ENCODE peak calls at places on chromosomes 16 and 17, in ten cellular contexts. One of them, this sample, is unnamed.

GRCh38 chr17:68516732-68517131 is 4.5 kb downstream of the PRKAR1A start:
- DNase-seq in fibroblast of pulmonary artery: no peak
- DNase-seq in stimulated activated naive CD8-positive, alpha-beta T cell treated with anti-CD3 and anti-CD28 coated beads, Interleukin-15, amount 100 ng/mL, for 72 hours: no peak
- DNase-seq in EL: no peak
- DNase-seq in A549: no peak
- DNase-seq in T-cell: no peak
- DNase-seq in AG09319: no peak
- DNase-seq in AG08396: no peak
- DNase-seq in stimulated activated CD4-positive, alpha-beta T cell treated with anti-CD3 and anti-CD28 coated beads, Interleukin-1b, Interleukin-23, amount 100 ng/mL, for 4 hours: no peak
- DNase-seq in Calu3: no peak
- DNase-seq in this sample: no peak

GRCh38 chr17:80397686-80398085 is 17.3 kb upstream of the ENDOV start:
- DNase-seq in EL: no peak
- DNase-seq in AG09319: no peak
- DNase-seq in stimulated activated CD4-positive, alpha-beta T cell treated with anti-CD3 and anti-CD28 coated beads, Interleukin-1b, Interleukin-23, amount 100 ng/mL, for 4 hours: no peak
- DNase-seq in Calu3: no peak
- DNase-seq in AG08396: no peak
- DNase-seq in A549: no peak
- DNase-seq in T-cell: no peak
- DNase-seq in fibroblast of pulmonary artery: no peak
- DNase-seq in stimulated activated naive CD8-positive, alpha-beta T cell treated with anti-CD3 and anti-CD28 coated beads, Interleukin-15, amount 100 ng/mL, for 72 hours: no peak
- DNase-seq in this sample: no peak

GRCh38 chr16:80084614-80085013 is 456.2 kb upstream of the DYNLRB2 start:
- DNase-seq in AG09319: no peak
- DNase-seq in Calu3: peak; percentile 21
- DNase-seq in A549: peak; percentile 75
- DNase-seq in stimulated activated naive CD8-positive, alpha-beta T cell treated with anti-CD3 and anti-CD28 coated beads, Interleukin-15, amount 100 ng/mL, for 72 hours: no peak
- DNase-seq in EL: peak; percentile 38
- DNase-seq in fibroblast of pulmonary artery: peak; percentile 29
- DNase-seq in T-cell: no peak
- DNase-seq in AG08396: peak; percentile 41
- DNase-seq in stimulated activated CD4-positive, alpha-beta T cell treated with anti-CD3 and anti-CD28 coated beads, Interleukin-1b, Interleukin-23, amount 100 ng/mL, for 4 hours: no peak
- DNase-seq in this sample: peak; percentile 54

GRCh38 chr17:41547378-41547841 is 19.3 kb upstream of the KRT19 start:
- DNase-seq in Calu3: peak; percentile 85
- DNase-seq in EL: no peak
- DNase-seq in fibroblast of pulmonary artery: peak; percentile 61
- DNase-seq in AG08396: no peak
- DNase-seq in T-cell: no peak
- DNase-seq in stimulated activated CD4-positive, alpha-beta T cell treated with anti-CD3 and anti-CD28 coated beads, Interleukin-1b, Interleukin-23, amount 100 ng/mL, for 4 hours: no peak
- DNase-seq in A549: no peak
- DNase-seq in AG09319: no peak
- DNase-seq in stimulated activated naive CD8-positive, alpha-beta T cell treated with anti-CD3 and anti-CD28 coated beads, Interleukin-15, amount 100 ng/mL, for 72 hours: peak; percentile 13
- DNase-seq in this sample: no peak

GRCh38 chr17:8116779-8117178 is 1.5 kb downstream of the ALOXE3 start:
- DNase-seq in fibroblast of pulmonary artery: no peak
- DNase-seq in stimulated activated naive CD8-positive, alpha-beta T cell treated with anti-CD3 and anti-CD28 coated beads, Interleukin-15, amount 100 ng/mL, for 72 hours: no peak
- DNase-seq in AG08396: no peak
- DNase-seq in A549: no peak
- DNase-seq in EL: no peak
- DNase-seq in AG09319: no peak
- DNase-seq in T-cell: no peak
- DNase-seq in Calu3: no peak
- DNase-seq in stimulated activated CD4-positive, alpha-beta T cell treated with anti-CD3 and anti-CD28 coated beads, Interleukin-1b, Interleukin-23, amount 100 ng/mL, for 4 hours: no peak
- DNase-seq in this sample: no peak

GRCh38 chr17:76139801-76140660 is 1.0 kb downstream of the FOXJ1 start:
- DNase-seq in T-cell: peak; percentile 57
- DNase-seq in EL: no peak
- DNase-seq in AG09319: no peak
- DNase-seq in AG08396: no peak
- DNase-seq in fibroblast of pulmonary artery: no peak
- DNase-seq in stimulated activated CD4-positive, alpha-beta T cell treated with anti-CD3 and anti-CD28 coated beads, Interleukin-1b, Interleukin-23, amount 100 ng/mL, for 4 hours: peak; percentile 36
- DNase-seq in A549: no peak
- DNase-seq in stimulated activated naive CD8-positive, alpha-beta T cell treated with anti-CD3 and anti-CD28 coated beads, Interleukin-15, amount 100 ng/mL, for 72 hours: peak; percentile 76
- DNase-seq in Calu3: no peak
- DNase-seq in this sample: peak; percentile 87

GRCh38 chr17:40307691-40308289 is 1.2 kb upstream of the RARA start:
- DNase-seq in A549: no peak
- DNase-seq in AG08396: no peak
- DNase-seq in EL: no peak
- DNase-seq in Calu3: peak; percentile 32
- DNase-seq in stimulated activated CD4-positive, alpha-beta T cell treated with anti-CD3 and anti-CD28 coated beads, Interleukin-1b, Interleukin-23, amount 100 ng/mL, for 4 hours: no peak
- DNase-seq in stimulated activated naive CD8-positive, alpha-beta T cell treated with anti-CD3 and anti-CD28 coated beads, Interleukin-15, amount 100 ng/mL, for 72 hours: no peak
- DNase-seq in AG09319: no peak
- DNase-seq in fibroblast of pulmonary artery: peak; percentile 51
- DNase-seq in T-cell: no peak
- DNase-seq in this sample: peak; percentile 26

GRCh38 chr16:30985401-30986128 is 558 bp downstream of the HSD3B7 start:
- DNase-seq in T-cell: no peak
- DNase-seq in Calu3: peak; percentile 91
- DNase-seq in A549: peak; percentile 65
- DNase-seq in stimulated activated CD4-positive, alpha-beta T cell treated with anti-CD3 and anti-CD28 coated beads, Interleukin-1b, Interleukin-23, amount 100 ng/mL, for 4 hours: no peak
- DNase-seq in AG09319: no peak
- DNase-seq in stimulated activated naive CD8-positive, alpha-beta T cell treated with anti-CD3 and anti-CD28 coated beads, Interleukin-15, amount 100 ng/mL, for 72 hours: no peak
- DNase-seq in fibroblast of pulmonary artery: no peak
- DNase-seq in EL: peak; percentile 33
- DNase-seq in AG08396: peak; percentile 60
- DNase-seq in this sample: no peak

GRCh38 chr16:85750827-85751641 is at the start of gene C16orf74:
- DNase-seq in EL: peak; percentile 72
- DNase-seq in T-cell: no peak
- DNase-seq in stimulated activated naive CD8-positive, alpha-beta T cell treated with anti-CD3 and anti-CD28 coated beads, Interleukin-15, amount 100 ng/mL, for 72 hours: no peak
- DNase-seq in AG08396: peak; percentile 94
- DNase-seq in fibroblast of pulmonary artery: peak; percentile 52
- DNase-seq in Calu3: peak; percentile 51
- DNase-seq in A549: peak; percentile 32
- DNase-seq in AG09319: no peak
- DNase-seq in stimulated activated CD4-positive, alpha-beta T cell treated with anti-CD3 and anti-CD28 coated beads, Interleukin-1b, Interleukin-23, amount 100 ng/mL, for 4 hours: peak; percentile 15
- DNase-seq in this sample: peak; percentile 99

GRCh38 chr16:24848065-24848464 is 2.3 kb downstream of the SLC5A11 start:
- DNase-seq in fibroblast of pulmonary artery: peak; percentile 75
- DNase-seq in EL: peak; percentile 77
- DNase-seq in A549: no peak
- DNase-seq in T-cell: no peak
- DNase-seq in AG08396: peak; percentile 45
- DNase-seq in Calu3: peak; percentile 65
- DNase-seq in stimulated activated CD4-positive, alpha-beta T cell treated with anti-CD3 and anti-CD28 coated beads, Interleukin-1b, Interleukin-23, amount 100 ng/mL, for 4 hours: no peak
- DNase-seq in stimulated activated naive CD8-positive, alpha-beta T cell treated with anti-CD3 and anti-CD28 coated beads, Interleukin-15, amount 100 ng/mL, for 72 hours: no peak
- DNase-seq in AG09319: no peak
- DNase-seq in this sample: peak; percentile 69

GRCh38 chr17:14882131-14882530 is 383.0 kb downstream of the PMP22 start:
- DNase-seq in AG09319: peak; percentile 67
- DNase-seq in EL: peak; percentile 23
- DNase-seq in stimulated activated naive CD8-positive, alpha-beta T cell treated with anti-CD3 and anti-CD28 coated beads, Interleukin-15, amount 100 ng/mL, for 72 hours: no peak
- DNase-seq in AG08396: no peak
- DNase-seq in A549: no peak
- DNase-seq in Calu3: no peak
- DNase-seq in T-cell: no peak
- DNase-seq in fibroblast of pulmonary artery: no peak
- DNase-seq in stimulated activated CD4-positive, alpha-beta T cell treated with anti-CD3 and anti-CD28 coated beads, Interleukin-1b, Interleukin-23, amount 100 ng/mL, for 4 hours: no peak
- DNase-seq in this sample: no peak

GRCh38 chr17:64614266-64615011 is 47.7 kb downstream of the SMURF2 start:
- DNase-seq in T-cell: no peak
- DNase-seq in EL: no peak
- DNase-seq in A549: no peak
- DNase-seq in AG09319: no peak
- DNase-seq in stimulated activated CD4-positive, alpha-beta T cell treated with anti-CD3 and anti-CD28 coated beads, Interleukin-1b, Interleukin-23, amount 100 ng/mL, for 4 hours: no peak
- DNase-seq in Calu3: no peak
- DNase-seq in stimulated activated naive CD8-positive, alpha-beta T cell treated with anti-CD3 and anti-CD28 coated beads, Interleukin-15, amount 100 ng/mL, for 72 hours: no peak
- DNase-seq in AG08396: no peak
- DNase-seq in fibroblast of pulmonary artery: no peak
- DNase-seq in this sample: no peak

GRCh38 chr17:43832168-43832975 is 574 bp downstream of the MPP3 start:
- DNase-seq in AG08396: peak; percentile 93
- DNase-seq in stimulated activated CD4-positive, alpha-beta T cell treated with anti-CD3 and anti-CD28 coated beads, Interleukin-1b, Interleukin-23, amount 100 ng/mL, for 4 hours: peak; percentile 22
- DNase-seq in T-cell: no peak
- DNase-seq in AG09319: peak; percentile 14
- DNase-seq in Calu3: peak; percentile 71
- DNase-seq in stimulated activated naive CD8-positive, alpha-beta T cell treated with anti-CD3 and anti-CD28 coated beads, Interleukin-15, amount 100 ng/mL, for 72 hours: no peak
- DNase-seq in fibroblast of pulmonary artery: peak; percentile 49
- DNase-seq in A549: peak; percentile 76
- DNase-seq in EL: peak; percentile 82
- DNase-seq in this sample: peak; percentile 98

GRCh38 chr16:24217456-24217855 is 38.7 kb upstream of the CACNG3 start:
- DNase-seq in EL: no peak
- DNase-seq in A549: no peak
- DNase-seq in Calu3: no peak
- DNase-seq in stimulated activated naive CD8-positive, alpha-beta T cell treated with anti-CD3 and anti-CD28 coated beads, Interleukin-15, amount 100 ng/mL, for 72 hours: no peak
- DNase-seq in T-cell: no peak
- DNase-seq in AG09319: no peak
- DNase-seq in AG08396: no peak
- DNase-seq in stimulated activated CD4-positive, alpha-beta T cell treated with anti-CD3 and anti-CD28 coated beads, Interleukin-1b, Interleukin-23, amount 100 ng/mL, for 4 hours: no peak
- DNase-seq in fibroblast of pulmonary artery: no peak
- DNase-seq in this sample: no peak

GRCh38 chr17:47847341-47848197 is 3.4 kb downstream of the SP6 start:
- DNase-seq in A549: no peak
- DNase-seq in stimulated activated CD4-positive, alpha-beta T cell treated with anti-CD3 and anti-CD28 coated beads, Interleukin-1b, Interleukin-23, amount 100 ng/mL, for 4 hours: no peak
- DNase-seq in stimulated activated naive CD8-positive, alpha-beta T cell treated with anti-CD3 and anti-CD28 coated beads, Interleukin-15, amount 100 ng/mL, for 72 hours: no peak
- DNase-seq in T-cell: no peak
- DNase-seq in AG08396: no peak
- DNase-seq in Calu3: no peak
- DNase-seq in EL: no peak
- DNase-seq in fibroblast of pulmonary artery: no peak
- DNase-seq in AG09319: no peak
- DNase-seq in this sample: peak; percentile 80

GRCh38 chr16:1645914-1646525 is 32.1 kb upstream of the JPT2 start:
- DNase-seq in A549: peak; percentile 79
- DNase-seq in EL: peak; percentile 54
- DNase-seq in fibroblast of pulmonary artery: no peak
- DNase-seq in T-cell: peak; percentile 9
- DNase-seq in AG09319: no peak
- DNase-seq in Calu3: no peak
- DNase-seq in stimulated activated naive CD8-positive, alpha-beta T cell treated with anti-CD3 and anti-CD28 coated beads, Interleukin-15, amount 100 ng/mL, for 72 hours: peak; percentile 21
- DNase-seq in stimulated activated CD4-positive, alpha-beta T cell treated with anti-CD3 and anti-CD28 coated beads, Interleukin-1b, Interleukin-23, amount 100 ng/mL, for 4 hours: no peak
- DNase-seq in AG08396: peak; percentile 37
- DNase-seq in this sample: peak; percentile 77

GRCh38 chr16:85657996-85658395 is 30.8 kb downstream of the GINS2 start:
- DNase-seq in Calu3: no peak
- DNase-seq in fibroblast of pulmonary artery: no peak
- DNase-seq in AG09319: no peak
- DNase-seq in AG08396: no peak
- DNase-seq in EL: no peak
- DNase-seq in stimulated activated naive CD8-positive, alpha-beta T cell treated with anti-CD3 and anti-CD28 coated beads, Interleukin-15, amount 100 ng/mL, for 72 hours: no peak
- DNase-seq in A549: no peak
- DNase-seq in stimulated activated CD4-positive, alpha-beta T cell treated with anti-CD3 and anti-CD28 coated beads, Interleukin-1b, Interleukin-23, amount 100 ng/mL, for 4 hours: no peak
- DNase-seq in T-cell: no peak
- DNase-seq in this sample: peak; percentile 54

GRCh38 chr17:13786000-13786598 is 184.4 kb upstream of the HS3ST3A1 start:
- DNase-seq in stimulated activated CD4-positive, alpha-beta T cell treated with anti-CD3 and anti-CD28 coated beads, Interleukin-1b, Interleukin-23, amount 100 ng/mL, for 4 hours: no peak
- DNase-seq in fibroblast of pulmonary artery: peak; percentile 8
- DNase-seq in EL: peak; percentile 36
- DNase-seq in stimulated activated naive CD8-positive, alpha-beta T cell treated with anti-CD3 and anti-CD28 coated beads, Interleukin-15, amount 100 ng/mL, for 72 hours: no peak
- DNase-seq in A549: no peak
- DNase-seq in AG08396: peak; percentile 45
- DNase-seq in Calu3: no peak
- DNase-seq in AG09319: peak; percentile 18
- DNase-seq in T-cell: no peak
- DNase-seq in this sample: peak; percentile 32

GRCh38 chr17:65656390-65657250 is 95.2 kb upstream of the AXIN2 start:
- DNase-seq in fibroblast of pulmonary artery: peak; percentile 24
- DNase-seq in stimulated activated CD4-positive, alpha-beta T cell treated with anti-CD3 and anti-CD28 coated beads, Interleukin-1b, Interleukin-23, amount 100 ng/mL, for 4 hours: peak; percentile 29
- DNase-seq in stimulated activated naive CD8-positive, alpha-beta T cell treated with anti-CD3 and anti-CD28 coated beads, Interleukin-15, amount 100 ng/mL, for 72 hours: peak; percentile 23
- DNase-seq in T-cell: no peak
- DNase-seq in Calu3: no peak
- DNase-seq in AG08396: no peak
- DNase-seq in EL: no peak
- DNase-seq in AG09319: no peak
- DNase-seq in A549: peak; percentile 20
- DNase-seq in this sample: peak; percentile 26

GRCh38 chr17:80158846-80159245 is 11.0 kb upstream of the CARD14 start:
- DNase-seq in Calu3: no peak
- DNase-seq in stimulated activated naive CD8-positive, alpha-beta T cell treated with anti-CD3 and anti-CD28 coated beads, Interleukin-15, amount 100 ng/mL, for 72 hours: no peak
- DNase-seq in A549: no peak
- DNase-seq in fibroblast of pulmonary artery: no peak
- DNase-seq in AG09319: no peak
- DNase-seq in EL: no peak
- DNase-seq in T-cell: no peak
- DNase-seq in AG08396: no peak
- DNase-seq in stimulated activated CD4-positive, alpha-beta T cell treated with anti-CD3 and anti-CD28 coated beads, Interleukin-1b, Interleukin-23, amount 100 ng/mL, for 4 hours: no peak
- DNase-seq in this sample: no peak

GRCh38 chr16:9012848-9013507 is 49.3 kb upstream of the USP7 start:
- DNase-seq in EL: no peak
- DNase-seq in AG08396: peak; percentile 23
- DNase-seq in stimulated activated naive CD8-positive, alpha-beta T cell treated with anti-CD3 and anti-CD28 coated beads, Interleukin-15, amount 100 ng/mL, for 72 hours: no peak
- DNase-seq in stimulated activated CD4-positive, alpha-beta T cell treated with anti-CD3 and anti-CD28 coated beads, Interleukin-1b, Interleukin-23, amount 100 ng/mL, for 4 hours: peak; percentile 6
- DNase-seq in AG09319: no peak
- DNase-seq in fibroblast of pulmonary artery: peak; percentile 11
- DNase-seq in T-cell: no peak
- DNase-seq in A549: no peak
- DNase-seq in Calu3: no peak
- DNase-seq in this sample: peak; percentile 52

GRCh38 chr16:53482123-53482522 is 20.9 kb downstream of the AKTIP start:
- DNase-seq in AG09319: no peak
- DNase-seq in stimulated activated CD4-positive, alpha-beta T cell treated with anti-CD3 and anti-CD28 coated beads, Interleukin-1b, Interleukin-23, amount 100 ng/mL, for 4 hours: no peak
- DNase-seq in A549: no peak
- DNase-seq in T-cell: no peak
- DNase-seq in Calu3: no peak
- DNase-seq in EL: no peak
- DNase-seq in AG08396: no peak
- DNase-seq in fibroblast of pulmonary artery: peak; percentile 40
- DNase-seq in stimulated activated naive CD8-positive, alpha-beta T cell treated with anti-CD3 and anti-CD28 coated beads, Interleukin-15, amount 100 ng/mL, for 72 hours: no peak
- DNase-seq in this sample: no peak

GRCh38 chr17:17792551-17793377 is 44.0 kb downstream of the SREBF1 start:
- DNase-seq in Calu3: no peak
- DNase-seq in AG09319: no peak
- DNase-seq in T-cell: peak; percentile 57
- DNase-seq in fibroblast of pulmonary artery: peak; percentile 91
- DNase-seq in stimulated activated naive CD8-positive, alpha-beta T cell treated with anti-CD3 and anti-CD28 coated beads, Interleukin-15, amount 100 ng/mL, for 72 hours: peak; percentile 50
- DNase-seq in EL: no peak
- DNase-seq in A549: no peak
- DNase-seq in stimulated activated CD4-positive, alpha-beta T cell treated with anti-CD3 and anti-CD28 coated beads, Interleukin-1b, Interleukin-23, amount 100 ng/mL, for 4 hours: no peak
- DNase-seq in AG08396: peak; percentile 70
- DNase-seq in this sample: peak; percentile 98

GRCh38 chr17:1153795-1154546 is 25.8 kb downstream of the ABR start:
- DNase-seq in T-cell: no peak
- DNase-seq in AG08396: peak; percentile 92
- DNase-seq in A549: peak; percentile 55
- DNase-seq in fibroblast of pulmonary artery: peak; percentile 84
- DNase-seq in stimulated activated CD4-positive, alpha-beta T cell treated with anti-CD3 and anti-CD28 coated beads, Interleukin-1b, Interleukin-23, amount 100 ng/mL, for 4 hours: no peak
- DNase-seq in AG09319: peak; percentile 78
- DNase-seq in EL: peak; percentile 55
- DNase-seq in Calu3: no peak
- DNase-seq in stimulated activated naive CD8-positive, alpha-beta T cell treated with anti-CD3 and anti-CD28 coated beads, Interleukin-15, amount 100 ng/mL, for 72 hours: no peak
- DNase-seq in this sample: peak; percentile 93

GRCh38 chr17:57649731-57650484 is 95.2 kb downstream of the CCDC182 start:
- DNase-seq in EL: peak; percentile 49
- DNase-seq in Calu3: no peak
- DNase-seq in stimulated activated CD4-positive, alpha-beta T cell treated with anti-CD3 and anti-CD28 coated beads, Interleukin-1b, Interleukin-23, amount 100 ng/mL, for 4 hours: no peak
- DNase-seq in T-cell: no peak
- DNase-seq in fibroblast of pulmonary artery: peak; percentile 41
- DNase-seq in AG09319: no peak
- DNase-seq in A549: peak; percentile 72
- DNase-seq in AG08396: no peak
- DNase-seq in stimulated activated naive CD8-positive, alpha-beta T cell treated with anti-CD3 and anti-CD28 coated beads, Interleukin-15, amount 100 ng/mL, for 72 hours: no peak
- DNase-seq in this sample: peak; percentile 81

GRCh38 chr17:75898065-75898464 is 1.3 kb upstream of the TRIM65 start:
- DNase-seq in EL: no peak
- DNase-seq in AG08396: no peak
- DNase-seq in stimulated activated CD4-positive, alpha-beta T cell treated with anti-CD3 and anti-CD28 coated beads, Interleukin-1b, Interleukin-23, amount 100 ng/mL, for 4 hours: no peak
- DNase-seq in stimulated activated naive CD8-positive, alpha-beta T cell treated with anti-CD3 and anti-CD28 coated beads, Interleukin-15, amount 100 ng/mL, for 72 hours: no peak
- DNase-seq in fibroblast of pulmonary artery: no peak
- DNase-seq in A549: no peak
- DNase-seq in AG09319: no peak
- DNase-seq in Calu3: no peak
- DNase-seq in T-cell: no peak
- DNase-seq in this sample: no peak

GRCh38 chr17:80673152-80673920 is 128.7 kb downstream of the RPTOR start:
- DNase-seq in stimulated activated naive CD8-positive, alpha-beta T cell treated with anti-CD3 and anti-CD28 coated beads, Interleukin-15, amount 100 ng/mL, for 72 hours: no peak
- DNase-seq in fibroblast of pulmonary artery: peak; percentile 28
- DNase-seq in EL: no peak
- DNase-seq in AG08396: no peak
- DNase-seq in Calu3: no peak
- DNase-seq in T-cell: no peak
- DNase-seq in stimulated activated CD4-positive, alpha-beta T cell treated with anti-CD3 and anti-CD28 coated beads, Interleukin-1b, Interleukin-23, amount 100 ng/mL, for 4 hours: no peak
- DNase-seq in AG09319: no peak
- DNase-seq in A549: no peak
- DNase-seq in this sample: no peak

GRCh38 chr17:34366051-34366450 is 3.0 kb upstream of the CCL1 start:
- DNase-seq in AG09319: no peak
- DNase-seq in stimulated activated naive CD8-positive, alpha-beta T cell treated with anti-CD3 and anti-CD28 coated beads, Interleukin-15, amount 100 ng/mL, for 72 hours: no peak
- DNase-seq in Calu3: no peak
- DNase-seq in T-cell: no peak
- DNase-seq in EL: no peak
- DNase-seq in stimulated activated CD4-positive, alpha-beta T cell treated with anti-CD3 and anti-CD28 coated beads, Interleukin-1b, Interleukin-23, amount 100 ng/mL, for 4 hours: no peak
- DNase-seq in A549: no peak
- DNase-seq in fibroblast of pulmonary artery: no peak
- DNase-seq in AG08396: no peak
- DNase-seq in this sample: no peak

This sample was measured in osteoblast.